ENCODE peak calls at places on chromosomes 11 and 22, in eight cellular contexts. S is fibroblast of lung, B is ovary, D is uterus, T is PC-9, E is heart left ventricle, A is brain microvascular endothelial cell, Z is adrenal gland. L is an unnamed sample.

GRCh38 chr22:19868773-19869471 is 14.2 kb upstream of the GNB1L start:
- DNase-seq in S (no peak), B (peak; percentile 6), D (peak; percentile 12), T (no peak), E (peak; percentile 15), A (no peak), Z (no peak), L (peak; percentile 48)

GRCh38 chr22:26892401-26893033 is 235.1 kb downstream of the MIAT start:
- DNase-seq in S (no peak), B (no peak), D (no peak), T (no peak), E (no peak), A (no peak), Z (peak; percentile 75), L (no peak)

GRCh38 chr11:116112031-116112935 is 608.1 kb upstream of the CADM1 start:
- DNase-seq in S (no peak), B (no peak), D (no peak), T (no peak), E (no peak), A (no peak), Z (no peak), L (no peak)

GRCh38 chr11:114762437-114762836 is 84.1 kb downstream of the NXPE2 start:
- DNase-seq in S (peak; percentile 69), B (peak; percentile 27), D (peak; percentile 60), T (no peak), E (peak; percentile 64), A (peak; percentile 47), Z (peak; percentile 69), L (peak; percentile 58)

GRCh38 chr11:117743121-117743815 is 53.7 kb downstream of the DSCAML1 start:
- DNase-seq in S (no peak), B (no peak), D (no peak), T (no peak), E (no peak), A (no peak), Z (no peak), L (no peak)

GRCh38 chr11:68255526-68255925 is 16.2 kb downstream of the C11orf24 start:
- DNase-seq in S (no peak), B (no peak), D (no peak), T (no peak), E (no peak), A (no peak), Z (no peak), L (no peak)

GRCh38 chr22:29820941-29821789 is 16.9 kb downstream of the ASCC2 start:
- DNase-seq in S (peak; percentile 90), B (peak; percentile 28), D (no peak), T (peak; percentile 100), E (peak; percentile 89), A (peak; percentile 100), Z (peak; percentile 94), L (peak; percentile 89)

GRCh38 chr11:61334434-61335354 is 1.7 kb downstream of the TKFC start:
- DNase-seq in S (peak; percentile 46), B (peak; percentile 81), D (no peak), T (no peak), E (no peak), A (peak; percentile 41), Z (peak; percentile 87), L (peak; percentile 81)

GRCh38 chr22:24592846-24593809 is at the start of gene LRRC75B:
- DNase-seq in S (peak; percentile 88), B (peak; percentile 96), D (peak; percentile 93), T (peak; percentile 52), E (peak; percentile 91), A (peak; percentile 66), Z (peak; percentile 89), L (peak; percentile 98)

GRCh38 chr11:85934599-85935169 is 79.5 kb downstream of the CCDC83 start:
- DNase-seq in S (no peak), B (no peak), D (no peak), T (no peak), E (no peak), A (no peak), Z (peak; percentile 34), L (no peak)

GRCh38 chr11:106473089-106473722 is 395.7 kb downstream of the AASDHPPT start:
- DNase-seq in S (peak; percentile 53), B (no peak), D (no peak), T (no peak), E (no peak), A (peak; percentile 66), Z (no peak), L (no peak)

GRCh38 chr22:29148036-29148435 is 57.7 kb upstream of the EMID1 start:
- DNase-seq in S (no peak), B (no peak), D (no peak), T (no peak), E (no peak), A (no peak), Z (no peak), L (no peak)

GRCh38 chr11:100876826-100877545 is 189.9 kb downstream of the ARHGAP42 start:
- DNase-seq in S (peak; percentile 99), B (no peak), D (no peak), T (peak; percentile 73), E (peak; percentile 27), A (peak; percentile 94), Z (no peak), L (no peak)

GRCh38 chr11:115502636-115503082 is 1.6 kb downstream of the CADM1 start:
- DNase-seq in S (no peak), B (no peak), D (peak; percentile 14), T (no peak), E (no peak), A (no peak), Z (no peak), L (no peak)

GRCh38 chr22:40635008-40635939 is 1.2 kb downstream of the MRTFA start:
- DNase-seq in S (peak; percentile 56), B (no peak), D (peak; percentile 46), T (no peak), E (peak; percentile 40), A (no peak), Z (no peak), L (no peak)
- H3K4me3 ChIP-seq in S (peak overlapping the region; percentile 93), B (peak overlapping the region; percentile 99), D (peak overlapping the region; percentile 53), T (peak overlapping the region; percentile 85), E (peak overlapping the region; percentile 95), A (peak overlapping the region; percentile 77), Z (peak overlapping the region; percentile 75), L (peak overlapping the region; percentile 98)

GRCh38 chr11:1920909-1921575 is 1.5 kb downstream of the TNNT3 start:
- DNase-seq in S (no peak), B (no peak), D (peak; percentile 32), T (no peak), E (no peak), A (no peak), Z (no peak), L (no peak)

GRCh38 chr11:1917523-1918435 is 1.7 kb upstream of the TNNT3 start:
- DNase-seq in S (no peak), B (no peak), D (peak; percentile 41), T (no peak), E (peak; percentile 66), A (no peak), Z (peak; percentile 66), L (no peak)

GRCh38 chr11:1918436-1919315 is 827 bp upstream of the TNNT3 start:
- DNase-seq in S (no peak), B (no peak), D (peak; percentile 35), T (no peak), E (no peak), A (no peak), Z (peak; percentile 38), L (no peak)

GRCh38 chr11:1920128-1920908 is 815 bp downstream of the TNNT3 start:
- DNase-seq in S (no peak), B (no peak), D (no peak), T (no peak), E (no peak), A (no peak), Z (no peak), L (no peak)

DNA sequence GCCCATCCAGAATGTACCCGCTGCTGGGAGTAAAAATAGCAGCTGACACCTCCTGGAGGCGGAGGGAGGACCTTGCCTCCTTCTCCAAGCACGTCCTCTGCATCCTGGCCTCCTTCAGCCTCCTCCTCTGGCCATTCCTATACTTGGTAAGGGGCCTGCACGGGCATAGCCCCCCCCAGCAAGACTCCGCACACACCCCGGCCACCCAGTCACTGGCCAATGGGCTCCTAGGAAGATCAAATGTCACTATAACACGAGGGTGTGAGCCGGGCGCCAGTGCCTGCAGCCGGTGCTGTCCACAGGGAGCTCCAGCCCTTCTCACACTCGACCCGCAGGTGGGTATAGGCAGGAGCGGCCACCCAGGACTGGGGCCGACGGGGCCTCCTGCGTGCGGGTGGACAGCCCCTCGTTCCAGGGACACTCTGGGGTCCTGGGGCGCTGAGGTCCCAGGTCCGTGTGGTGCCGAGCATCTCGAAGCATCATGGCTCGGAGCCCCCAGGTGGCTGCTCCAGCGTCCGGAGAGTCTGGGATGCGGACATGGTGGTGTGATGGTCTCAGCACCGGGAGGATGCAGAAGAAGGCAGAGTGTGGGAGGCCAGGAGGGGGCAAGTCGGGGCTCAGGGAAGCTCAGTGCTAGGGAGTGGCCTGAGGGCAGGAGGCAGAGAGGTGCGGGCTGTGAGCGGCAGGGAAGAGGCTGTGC is at the start of gene TNNT3:
- DNase-seq in S (no peak), B (no peak), D (peak; percentile 30), T (no peak), E (peak; percentile 69), A (no peak), Z (no peak), L (no peak)
- H3K27ac ChIP-seq in S (no peak within 1 kb of the TSS), B (no peak within 1 kb of the TSS), D (peak within 1 kb of the TSS; percentile 83), T (no peak within 1 kb of the TSS), E (peak within 1 kb of the TSS; percentile 91), A (no peak within 1 kb of the TSS), Z (no peak within 1 kb of the TSS), L (no peak within 1 kb of the TSS)

GRCh38 chr22:35033635-35034296 is 32.2 kb upstream of the ISX start:
- DNase-seq in S (no peak), B (no peak), D (no peak), T (no peak), E (no peak), A (no peak), Z (no peak), L (no peak)

GRCh38 chr22:35039625-35040024 is 26.3 kb upstream of the ISX start:
- DNase-seq in S (no peak), B (no peak), D (no peak), T (no peak), E (no peak), A (no peak), Z (no peak), L (no peak)

GRCh38 chr22:35034963-35035362 is 31.0 kb upstream of the ISX start:
- DNase-seq in S (no peak), B (no peak), D (no peak), T (no peak), E (no peak), A (no peak), Z (no peak), L (no peak)

GRCh38 chr22:35032571-35032970 is 33.4 kb upstream of the ISX start:
- DNase-seq in S (no peak), B (no peak), D (no peak), T (no peak), E (no peak), A (no peak), Z (no peak), L (no peak)

GRCh38 chr22:35037089-35037488 is 28.9 kb upstream of the ISX start:
- DNase-seq in S (no peak), B (no peak), D (no peak), T (no peak), E (no peak), A (no peak), Z (no peak), L (no peak)
- TF ChIP-seq CTCF in S (no peak), B (no peak), D (no peak), T (peak; percentile 33), E (no peak), A (peak; percentile 32), Z (no peak), L (no peak)

DNA sequence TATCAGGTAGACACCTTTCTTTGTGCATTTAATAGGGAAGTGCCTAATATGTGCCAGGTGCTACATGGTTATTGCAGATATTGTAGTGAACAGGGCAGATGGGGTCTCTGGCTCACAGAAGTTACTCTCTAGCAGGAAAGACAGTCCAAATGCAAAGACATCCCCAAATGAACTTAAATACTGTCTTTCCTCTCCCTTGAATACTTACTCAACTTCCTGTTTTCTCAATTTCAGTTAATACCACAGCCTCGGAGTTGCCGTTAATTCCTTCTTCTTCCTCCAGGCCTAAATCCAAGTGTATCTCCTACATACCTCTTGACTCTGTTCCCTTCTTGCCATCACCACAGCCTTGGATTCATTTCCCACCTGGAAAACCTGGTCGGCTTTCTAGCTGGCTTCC is 134.3 kb upstream of the SESN3 start:
- DNase-seq in S (no peak), B (no peak), D (no peak), T (no peak), E (no peak), A (no peak), Z (no peak), L (no peak)
- H3K4me3 ChIP-seq in S (no peak overlapping the region), B (no peak overlapping the region), D (no peak overlapping the region), T (no peak overlapping the region), E (no peak overlapping the region), A (no peak overlapping the region), Z (no peak overlapping the region), L (no peak overlapping the region)

L was measured in right lobe of liver.